ENCODE peak calls at places on chromosomes 7 and 10, in eight cellular contexts. One of them, this sample, is unnamed.

GRCh38 chr7:46291601-46292150 is 370.6 kb upstream of the IGFBP3 start:
- DNase-seq in heart left ventricle: no peak
- DNase-seq in foreskin fibroblast: peak
- DNase-seq in IMR-90: peak
- DNase-seq in left ventricle myocardium inferior: no peak
- DNase-seq in heart right ventricle: no peak
- DNase-seq in AG10803: peak
- DNase-seq in upper lobe of right lung: no peak
- DNase-seq in this sample: peak

GRCh38 chr7:4709187-4709586 is 27.1 kb downstream of the FOXK1 start:
- DNase-seq in heart left ventricle: no peak
- DNase-seq in foreskin fibroblast: no peak
- DNase-seq in IMR-90: no peak
- DNase-seq in left ventricle myocardium inferior: no peak
- DNase-seq in heart right ventricle: no peak
- DNase-seq in AG10803: no peak
- DNase-seq in upper lobe of right lung: no peak
- DNase-seq in this sample: no peak

GRCh38 chr10:110372656-110373055 is 67.9 kb upstream of the SMNDC1 start:
- DNase-seq in heart left ventricle: no peak
- DNase-seq in foreskin fibroblast: peak
- DNase-seq in IMR-90: no peak
- DNase-seq in left ventricle myocardium inferior: no peak
- DNase-seq in heart right ventricle: no peak
- DNase-seq in AG10803: no peak
- DNase-seq in upper lobe of right lung: no peak
- DNase-seq in this sample: no peak

GRCh38 chr7:132218876-132219275 is 357.4 kb downstream of the PLXNA4 start:
- DNase-seq in heart left ventricle: no peak
- DNase-seq in foreskin fibroblast: no peak
- DNase-seq in IMR-90: no peak
- DNase-seq in left ventricle myocardium inferior: no peak
- DNase-seq in heart right ventricle: no peak
- DNase-seq in AG10803: no peak
- DNase-seq in upper lobe of right lung: no peak
- DNase-seq in this sample: no peak

GRCh38 chr10:62414359-62414758 is 40.2 kb downstream of the ZNF365 start:
- DNase-seq in heart left ventricle: no peak
- DNase-seq in foreskin fibroblast: peak
- DNase-seq in IMR-90: no peak
- DNase-seq in left ventricle myocardium inferior: no peak
- DNase-seq in heart right ventricle: no peak
- DNase-seq in AG10803: no peak
- DNase-seq in upper lobe of right lung: no peak
- DNase-seq in this sample: no peak

GRCh38 chr7:72924417-72924747 is 513 bp upstream of the POM121 start:
- DNase-seq in heart left ventricle: no peak
- DNase-seq in foreskin fibroblast: peak
- DNase-seq in IMR-90: no peak
- DNase-seq in left ventricle myocardium inferior: no peak
- DNase-seq in heart right ventricle: no peak
- DNase-seq in AG10803: no peak
- DNase-seq in upper lobe of right lung: no peak
- DNase-seq in this sample: no peak

GRCh38 chr7:12683678-12684077 is 3.8 kb upstream of the ARL4A start:
- DNase-seq in heart left ventricle: no peak
- DNase-seq in foreskin fibroblast: peak
- DNase-seq in IMR-90: peak
- DNase-seq in left ventricle myocardium inferior: no peak
- DNase-seq in heart right ventricle: no peak
- DNase-seq in AG10803: peak
- DNase-seq in upper lobe of right lung: no peak
- DNase-seq in this sample: peak

GRCh38 chr7:142385528-142386340 is 127.9 kb upstream of the PRSS58 start:
- DNase-seq in heart left ventricle: no peak
- DNase-seq in foreskin fibroblast: peak
- DNase-seq in IMR-90: peak
- DNase-seq in left ventricle myocardium inferior: no peak
- DNase-seq in heart right ventricle: peak
- DNase-seq in AG10803: peak
- DNase-seq in upper lobe of right lung: no peak
- DNase-seq in this sample: peak

GRCh38 chr10:10903620-10904019 is 114.1 kb upstream of the CELF2 start:
- DNase-seq in heart left ventricle: no peak
- DNase-seq in foreskin fibroblast: no peak
- DNase-seq in IMR-90: no peak
- DNase-seq in left ventricle myocardium inferior: no peak
- DNase-seq in heart right ventricle: no peak
- DNase-seq in AG10803: no peak
- DNase-seq in upper lobe of right lung: no peak
- DNase-seq in this sample: no peak

GRCh38 chr7:69968969-69969368 is 370.7 kb downstream of the AUTS2 start:
- DNase-seq in heart left ventricle: no peak
- DNase-seq in foreskin fibroblast: no peak
- DNase-seq in IMR-90: no peak
- DNase-seq in left ventricle myocardium inferior: no peak
- DNase-seq in heart right ventricle: no peak
- DNase-seq in AG10803: no peak
- DNase-seq in upper lobe of right lung: no peak
- DNase-seq in this sample: no peak

GRCh38 chr7:141956084-141956483 is 9.3 kb upstream of the CLEC5A start:
- DNase-seq in heart left ventricle: no peak
- DNase-seq in foreskin fibroblast: no peak
- DNase-seq in IMR-90: no peak
- DNase-seq in left ventricle myocardium inferior: no peak
- DNase-seq in heart right ventricle: no peak
- DNase-seq in AG10803: no peak
- DNase-seq in upper lobe of right lung: no peak
- DNase-seq in this sample: no peak

GRCh38 chr7:46725136-46725535 is 804.1 kb upstream of the IGFBP3 start:
- DNase-seq in heart left ventricle: no peak
- DNase-seq in foreskin fibroblast: no peak
- DNase-seq in IMR-90: no peak
- DNase-seq in left ventricle myocardium inferior: no peak
- DNase-seq in heart right ventricle: no peak
- DNase-seq in AG10803: no peak
- DNase-seq in upper lobe of right lung: no peak
- DNase-seq in this sample: no peak

GRCh38 chr7:38855389-38855788 is 53.6 kb downstream of the VPS41 start:
- DNase-seq in heart left ventricle: no peak
- DNase-seq in foreskin fibroblast: no peak
- DNase-seq in IMR-90: no peak
- DNase-seq in left ventricle myocardium inferior: no peak
- DNase-seq in heart right ventricle: no peak
- DNase-seq in AG10803: no peak
- DNase-seq in upper lobe of right lung: no peak
- DNase-seq in this sample: no peak
- H3K4me3 ChIP-seq in heart left ventricle: no peak
- H3K4me3 ChIP-seq in foreskin fibroblast: no peak
- H3K4me3 ChIP-seq in IMR-90: no peak
- H3K4me3 ChIP-seq in left ventricle myocardium inferior: no peak
- H3K4me3 ChIP-seq in heart right ventricle: no peak
- H3K4me3 ChIP-seq in AG10803: no peak
- H3K4me3 ChIP-seq in upper lobe of right lung: no peak
- H3K4me3 ChIP-seq in this sample: no peak

GRCh38 chr7:38660427-38661099 is 29.4 kb upstream of the AMPH start:
- DNase-seq in heart left ventricle: no peak
- DNase-seq in foreskin fibroblast: peak
- DNase-seq in IMR-90: peak
- DNase-seq in left ventricle myocardium inferior: no peak
- DNase-seq in heart right ventricle: no peak
- DNase-seq in AG10803: peak
- DNase-seq in upper lobe of right lung: no peak
- DNase-seq in this sample: peak
- TF ChIP-seq CTCF in heart left ventricle: peak
- TF ChIP-seq CTCF in foreskin fibroblast: peak
- TF ChIP-seq CTCF in IMR-90: peak
- TF ChIP-seq CTCF in left ventricle myocardium inferior: peak
- TF ChIP-seq CTCF in heart right ventricle: peak
- TF ChIP-seq CTCF in AG10803: peak
- TF ChIP-seq CTCF in upper lobe of right lung: peak
- TF ChIP-seq CTCF in this sample: peak

GRCh38 chr10:23172846-23173548 is 19.1 kb upstream of the PTF1A start:
- DNase-seq in heart left ventricle: no peak
- DNase-seq in foreskin fibroblast: no peak
- DNase-seq in IMR-90: no peak
- DNase-seq in left ventricle myocardium inferior: no peak
- DNase-seq in heart right ventricle: no peak
- DNase-seq in AG10803: no peak
- DNase-seq in upper lobe of right lung: no peak
- DNase-seq in this sample: no peak
- H3K4me3 ChIP-seq in heart left ventricle: peak
- H3K4me3 ChIP-seq in foreskin fibroblast: no peak
- H3K4me3 ChIP-seq in IMR-90: no peak
- H3K4me3 ChIP-seq in left ventricle myocardium inferior: peak
- H3K4me3 ChIP-seq in heart right ventricle: peak
- H3K4me3 ChIP-seq in AG10803: no peak
- H3K4me3 ChIP-seq in upper lobe of right lung: no peak
- H3K4me3 ChIP-seq in this sample: no peak

DNA sequence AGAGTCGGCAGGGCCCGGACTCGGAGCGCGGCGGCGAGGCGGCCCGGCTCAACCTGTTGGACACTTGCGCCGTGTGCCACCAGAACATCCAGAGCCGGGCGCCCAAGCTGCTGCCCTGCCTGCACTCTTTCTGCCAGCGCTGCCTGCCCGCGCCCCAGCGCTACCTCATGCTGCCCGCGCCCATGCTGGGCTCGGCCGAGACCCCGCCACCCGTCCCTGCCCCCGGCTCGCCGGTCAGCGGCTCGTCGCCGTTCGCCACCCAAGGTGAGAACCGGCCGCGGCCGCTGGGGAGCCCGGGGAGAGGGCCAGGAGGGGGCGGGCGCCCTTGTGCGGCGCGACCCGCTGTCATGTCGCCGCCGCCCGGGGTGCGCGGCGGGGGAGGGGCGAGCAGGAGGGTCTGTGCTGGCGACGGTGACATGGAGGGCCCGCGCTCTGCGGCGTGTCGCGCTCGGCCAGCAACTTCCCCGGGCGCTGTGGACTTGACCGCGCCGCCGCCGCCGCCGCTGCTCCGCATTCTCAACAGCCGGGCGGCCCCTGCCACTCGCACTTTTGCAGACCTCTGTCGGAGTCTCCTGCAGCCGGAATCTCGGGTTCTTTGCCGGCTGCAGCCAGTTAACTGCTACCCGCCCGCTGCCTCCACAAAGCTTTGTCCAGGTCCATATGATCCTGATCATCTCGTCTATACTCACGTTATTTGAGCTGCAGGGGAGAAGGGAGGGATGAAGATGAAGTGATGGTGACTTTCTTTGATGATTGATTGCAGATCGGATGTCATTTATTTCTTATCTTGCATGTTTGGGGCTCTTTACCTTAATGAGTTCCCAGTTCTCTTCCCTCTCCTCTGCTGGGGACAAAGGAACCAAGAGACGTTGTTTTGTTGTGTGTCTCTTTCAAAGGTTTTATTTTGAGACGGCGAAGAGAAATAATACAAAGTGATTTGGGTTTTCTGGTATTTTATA is 869 bp downstream of the TRIM24 start:
- DNase-seq in heart left ventricle: peak
- DNase-seq in foreskin fibroblast: peak
- DNase-seq in IMR-90: peak
- DNase-seq in left ventricle myocardium inferior: peak
- DNase-seq in heart right ventricle: peak
- DNase-seq in AG10803: peak
- DNase-seq in upper lobe of right lung: peak
- DNase-seq in this sample: peak
- TF ChIP-seq CTCF in heart left ventricle: no peak
- TF ChIP-seq CTCF in foreskin fibroblast: no peak
- TF ChIP-seq CTCF in IMR-90: peak
- TF ChIP-seq CTCF in left ventricle myocardium inferior: peak
- TF ChIP-seq CTCF in heart right ventricle: no peak
- TF ChIP-seq CTCF in AG10803: no peak
- TF ChIP-seq CTCF in upper lobe of right lung: no peak
- TF ChIP-seq CTCF in this sample: no peak

GRCh38 chr10:662686-663465 is 26.6 kb downstream of the DIP2C start:
- DNase-seq in heart left ventricle: no peak
- DNase-seq in foreskin fibroblast: no peak
- DNase-seq in IMR-90: no peak
- DNase-seq in left ventricle myocardium inferior: no peak
- DNase-seq in heart right ventricle: no peak
- DNase-seq in AG10803: no peak
- DNase-seq in upper lobe of right lung: no peak
- DNase-seq in this sample: no peak

GRCh38 chr10:660980-661890 is 28.2 kb downstream of the DIP2C start:
- DNase-seq in heart left ventricle: no peak
- DNase-seq in foreskin fibroblast: no peak
- DNase-seq in IMR-90: no peak
- DNase-seq in left ventricle myocardium inferior: no peak
- DNase-seq in heart right ventricle: no peak
- DNase-seq in AG10803: no peak
- DNase-seq in upper lobe of right lung: peak
- DNase-seq in this sample: no peak

GRCh38 chr10:659710-660141 is 29.7 kb downstream of the DIP2C start:
- DNase-seq in heart left ventricle: no peak
- DNase-seq in foreskin fibroblast: peak
- DNase-seq in IMR-90: peak
- DNase-seq in left ventricle myocardium inferior: no peak
- DNase-seq in heart right ventricle: no peak
- DNase-seq in AG10803: peak
- DNase-seq in upper lobe of right lung: no peak
- DNase-seq in this sample: peak

GRCh38 chr10:661891-662605 is 27.4 kb downstream of the DIP2C start:
- DNase-seq in heart left ventricle: no peak
- DNase-seq in foreskin fibroblast: no peak
- DNase-seq in IMR-90: no peak
- DNase-seq in left ventricle myocardium inferior: no peak
- DNase-seq in heart right ventricle: no peak
- DNase-seq in AG10803: no peak
- DNase-seq in upper lobe of right lung: no peak
- DNase-seq in this sample: no peak

DNA sequence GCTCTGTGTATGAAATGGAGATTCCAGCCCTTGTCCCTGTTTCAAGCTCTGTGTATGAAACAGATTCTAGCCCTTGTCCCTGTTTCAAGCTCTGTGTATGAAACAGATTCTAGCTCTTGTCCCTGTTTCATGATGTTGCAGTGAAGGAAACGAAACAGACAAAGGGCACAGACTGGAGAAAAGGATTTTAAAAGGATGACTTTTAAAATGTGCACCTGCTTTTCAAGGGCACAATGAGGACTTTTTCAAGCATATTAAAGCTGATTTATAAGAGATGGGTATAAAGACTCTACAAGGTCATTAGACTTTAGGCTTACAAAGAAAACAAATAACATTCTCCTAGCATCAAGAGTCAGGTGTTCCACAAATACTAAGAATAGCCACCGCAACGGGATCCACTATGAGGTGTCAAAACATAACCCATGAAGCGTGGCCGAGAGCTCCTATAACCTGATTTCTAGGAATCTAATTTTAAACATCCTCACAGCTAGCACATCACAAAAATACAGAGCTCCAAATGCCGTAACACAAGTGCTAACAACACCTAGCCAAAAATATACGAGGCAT is 29.0 kb downstream of the DIP2C start:
- DNase-seq in heart left ventricle: no peak
- DNase-seq in foreskin fibroblast: no peak
- DNase-seq in IMR-90: no peak
- DNase-seq in left ventricle myocardium inferior: no peak
- DNase-seq in heart right ventricle: no peak
- DNase-seq in AG10803: no peak
- DNase-seq in upper lobe of right lung: no peak
- DNase-seq in this sample: no peak
- H3K4me3 ChIP-seq in heart left ventricle: no peak
- H3K4me3 ChIP-seq in foreskin fibroblast: no peak
- H3K4me3 ChIP-seq in IMR-90: no peak
- H3K4me3 ChIP-seq in left ventricle myocardium inferior: no peak
- H3K4me3 ChIP-seq in heart right ventricle: no peak
- H3K4me3 ChIP-seq in AG10803: no peak
- H3K4me3 ChIP-seq in upper lobe of right lung: no peak
- H3K4me3 ChIP-seq in this sample: no peak

This sample was measured in astrocyte of the spinal cord.